ENCODE peak calls at places on chromosomes 3 and 15, in four cellular contexts. A is tibial nerve, F is A549, U is thoracic aorta. I is an unnamed sample.

GRCh38 chr3:4985330-4986174 is 6.3 kb downstream of the BHLHE40 start:
- DNase-seq in U (no peak), A (no peak), F (peak), I (no peak)

GRCh38 chr3:22952860-22953259 is 250.3 kb upstream of the UBE2E2 start:
- DNase-seq in F (no peak), A (no peak), U (no peak), I (no peak)

GRCh38 chr3:102238362-102238761 is 196.5 kb upstream of the ZPLD1 start:
- DNase-seq in U (no peak), F (no peak), A (no peak), I (no peak)

GRCh38 chr3:175269394-175269793 is 410.3 kb downstream of the NAALADL2 start:
- DNase-seq in U (no peak), A (no peak), F (no peak), I (no peak)

GRCh38 chr3:72678892-72679291 is 169.4 kb downstream of the SHQ1 start:
- DNase-seq in A (no peak), F (no peak), U (no peak), I (no peak)

GRCh38 chr15:39269352-39269751 is 311.5 kb upstream of the THBS1 start:
- DNase-seq in F (no peak), U (no peak), A (no peak), I (no peak)

GRCh38 chr3:66938338-66938963 is 59.7 kb upstream of the KBTBD8 start:
- DNase-seq in F (peak), U (no peak), A (no peak), I (no peak)

GRCh38 chr3:10286596-10287295 is 6.0 kb downstream of the GHRL start:
- DNase-seq in A (no peak), U (peak), F (peak), I (no peak)

GRCh38 chr3:100264242-100264641 is 3.5 kb downstream of the TBC1D23 start:
- DNase-seq in U (no peak), A (no peak), F (no peak), I (no peak)

GRCh38 chr15:35746121-35746520 is 200.2 kb upstream of the DPH6 start:
- DNase-seq in U (no peak), A (no peak), F (no peak), I (peak)

GRCh38 chr3:57918123-57918837 is 89.9 kb upstream of the FLNB start:
- DNase-seq in A (no peak), F (no peak), U (no peak), I (no peak)

GRCh38 chr3:33439421-33440327 is 531 bp downstream of the UBP1 start:
- DNase-seq in F (peak), U (no peak), A (peak), I (peak)

GRCh38 chr3:99548674-99549073 is 89.7 kb upstream of the COL8A1 start:
- DNase-seq in U (no peak), A (no peak), F (no peak), I (no peak)

GRCh38 chr3:170038434-170039110 is 777 bp downstream of the GPR160 start:
- DNase-seq in U (no peak), F (peak), A (no peak), I (no peak)

GRCh38 chr3:4645468-4645867 is 152.3 kb downstream of the ITPR1 start:
- DNase-seq in U (no peak), F (no peak), A (no peak), I (no peak)

GRCh38 chr3:192409838-192410683 is 317.3 kb downstream of the FGF12 start:
- DNase-seq in A (no peak), F (peak), U (no peak), I (peak)

GRCh38 chr3:76470285-76470684 is 569.6 kb upstream of the ROBO2 start:
- DNase-seq in F (no peak), U (no peak), A (no peak), I (no peak)

GRCh38 chr3:122890077-122890484 is 95.2 kb downstream of the SLC49A4 start:
- DNase-seq in A (peak), U (peak), F (no peak), I (peak)

GRCh38 chr3:69867941-69868505 is 128.8 kb downstream of the MITF start:
- DNase-seq in A (no peak), F (no peak), U (no peak), I (no peak)

GRCh38 chr3:28244471-28244870 is 3.1 kb downstream of the CMC1 start:
- DNase-seq in U (no peak), F (no peak), A (no peak), I (no peak)

GRCh38 chr3:192303235-192303634 is 424.1 kb downstream of the FGF12 start:
- DNase-seq in F (no peak), A (no peak), U (no peak), I (no peak)

GRCh38 chr15:38843736-38844590 is 279.3 kb upstream of the RASGRP1 start:
- DNase-seq in A (no peak), F (no peak), U (no peak), I (no peak)

GRCh38 chr3:186361246-186361611 is 805 bp downstream of the DGKG start:
- DNase-seq in F (no peak), A (no peak), U (no peak), I (no peak)

GRCh38 chr3:127955680-127956079 is 40.6 kb downstream of the KBTBD12 start:
- DNase-seq in A (no peak), U (no peak), F (no peak), I (no peak)

GRCh38 chr3:28228623-28229022 is 12.8 kb upstream of the CMC1 start:
- DNase-seq in F (no peak), A (no peak), U (no peak), I (no peak)

GRCh38 chr3:123313889-123314288 is 112.1 kb downstream of the SEC22A start:
- DNase-seq in F (no peak), U (no peak), A (no peak), I (no peak)

GRCh38 chr3:42906905-42907183 is 902 bp downstream of the ZNF662 start:
- DNase-seq in U (no peak), A (no peak), F (no peak), I (no peak)

GRCh38 chr3:144031938-144032337 is 60.3 kb downstream of the DIPK2A start:
- DNase-seq in U (peak), F (no peak), A (no peak), I (peak)

GRCh38 chr15:89052474-89052873 is 35.8 kb upstream of the ABHD2 start:
- DNase-seq in F (no peak), U (no peak), A (no peak), I (no peak)

GRCh38 chr3:133595341-133595740 is 21.9 kb downstream of the CDV3 start:
- DNase-seq in F (no peak), A (no peak), U (no peak), I (no peak)

GRCh38 chr3:39440316-39440715 is 27.2 kb upstream of the MOBP start:
- DNase-seq in A (no peak), F (no peak), U (no peak), I (no peak)

GRCh38 chr3:120370463-120370862 is 21.3 kb upstream of the LRRC58 start:
- DNase-seq in A (no peak), F (no peak), U (no peak), I (no peak)
- H3K27ac ChIP-seq in A (no peak), F (no peak), U (no peak), I (no peak)

DNA sequence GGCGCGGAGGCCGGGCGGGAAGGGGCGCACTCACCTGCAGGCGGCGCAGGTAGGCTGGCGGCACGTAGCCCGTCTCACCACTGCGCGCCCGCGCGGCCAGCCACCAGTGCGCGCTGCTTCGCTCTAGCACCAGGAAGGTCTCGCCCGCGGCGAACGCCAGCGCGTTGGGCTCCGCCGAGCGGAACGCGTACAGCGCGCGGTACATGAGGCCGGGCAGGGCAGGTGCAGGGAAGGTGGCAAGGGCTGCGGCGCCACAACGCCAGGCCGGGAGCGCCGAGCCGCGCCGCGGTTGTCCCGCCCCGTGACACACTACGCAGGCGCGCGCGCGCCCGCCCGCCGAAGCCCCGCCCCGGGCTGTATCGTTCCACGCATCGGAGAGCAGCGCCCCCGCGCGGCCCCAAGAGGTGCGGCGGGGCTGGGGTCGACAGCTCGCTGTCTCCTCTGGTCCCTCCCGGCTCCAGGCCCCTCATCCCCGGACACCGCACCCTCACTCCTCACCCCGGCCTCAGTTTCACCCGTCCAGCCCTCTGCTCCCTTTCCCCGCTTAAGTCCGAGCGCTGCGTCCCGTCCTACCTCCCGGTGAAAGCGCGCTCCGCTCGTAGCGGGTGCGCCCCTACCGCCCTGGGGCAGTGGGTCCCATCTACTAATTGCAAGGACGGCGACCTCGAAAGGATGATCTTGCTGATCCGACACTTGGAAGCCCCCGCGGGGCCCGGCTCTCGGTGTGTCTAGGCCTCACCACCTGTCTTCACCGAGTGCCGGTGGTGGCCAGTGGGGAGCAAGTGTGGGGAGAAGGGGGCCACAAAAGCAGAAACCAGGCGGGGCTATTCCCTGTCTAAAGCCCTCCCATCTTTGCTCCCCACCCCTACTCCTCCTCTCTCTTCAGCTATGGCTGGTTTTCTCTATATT is at the start of gene NCKIPSD:
- DNase-seq in A (peak), F (peak), U (peak), I (peak)
- H3K27ac ChIP-seq in A (peak), F (peak), U (peak), I (peak)

GRCh38 chr3:155416500-155417118 is 123.1 kb upstream of the STRIT1 start:
- DNase-seq in F (peak), A (no peak), U (no peak), I (no peak)
- H3K27ac ChIP-seq in F (peak), A (no peak), U (no peak), I (no peak)

GRCh38 chr15:69501456-69501855 is 48.8 kb downstream of the RPLP1 start:
- DNase-seq in F (no peak), A (no peak), U (no peak), I (no peak)
- H3K27ac ChIP-seq in F (no peak), A (no peak), U (no peak), I (no peak)

GRCh38 chr3:183378545-183378944 is 49.9 kb downstream of the MCF2L2 start:
- DNase-seq in U (no peak), A (no peak), F (no peak), I (no peak)
- H3K27ac ChIP-seq in U (no peak), A (no peak), F (peak), I (no peak)

GRCh38 chr15:45448516-45448915 is 70.2 kb upstream of the GATM start:
- DNase-seq in F (no peak), U (no peak), A (no peak), I (no peak)
- H3K27ac ChIP-seq in F (peak), U (no peak), A (no peak), I (no peak)

GRCh38 chr15:91917991-91918390 is 64.5 kb downstream of the SLCO3A1 start:
- DNase-seq in F (no peak), A (no peak), U (no peak), I (no peak)

GRCh38 chr15:91921821-91922198 is 68.3 kb downstream of the SLCO3A1 start:
- DNase-seq in U (no peak), F (no peak), A (no peak), I (no peak)

GRCh38 chr15:91916051-91916450 is 62.5 kb downstream of the SLCO3A1 start:
- DNase-seq in F (no peak), A (no peak), U (no peak), I (no peak)

GRCh38 chr15:91921188-91921820 is 67.8 kb downstream of the SLCO3A1 start:
- DNase-seq in A (no peak), F (peak), U (no peak), I (no peak)

DNA sequence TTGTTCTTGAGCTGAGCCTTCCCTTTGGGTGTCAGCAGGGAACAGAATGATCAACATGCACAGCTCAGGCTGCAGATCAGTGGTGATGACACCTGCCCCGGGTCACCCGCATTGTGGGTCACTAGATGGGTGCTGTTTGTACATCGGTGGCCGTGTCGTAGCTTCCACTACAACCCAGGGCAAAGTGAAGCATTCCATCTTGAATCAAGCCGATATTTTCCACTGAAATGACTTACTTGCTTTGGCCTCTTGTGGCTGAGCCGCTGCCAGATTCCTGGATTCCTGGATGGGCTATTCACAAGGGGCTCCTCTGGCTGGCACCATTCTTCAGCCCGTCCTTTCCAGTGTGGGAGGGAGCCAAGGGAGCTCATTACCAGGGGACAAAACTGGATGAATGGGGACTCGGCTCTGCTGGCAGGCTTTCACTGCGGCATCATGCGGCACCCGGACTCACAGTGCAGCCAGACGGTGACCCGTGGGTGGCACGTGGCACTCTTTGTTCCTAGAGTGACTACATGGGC is 65.6 kb downstream of the SLCO3A1 start:
- DNase-seq in A (no peak), U (peak), F (no peak), I (peak)
- H3K27ac ChIP-seq in A (no peak), U (peak), F (no peak), I (peak)